ENCODE peak calls at places on chromosomes 5 and 9, in nine cellular contexts. E is caudate nucleus; S is GM19239; N is germinal center; C is stimulated activated CD4-positive, alpha-beta T cell treated with anti-CD3 and anti-CD28 coated beads, Interleukin-1b, Interleukin-23, amount 100 ng/mL, for 24 hours; F is fibroblast of gingiva; Z is AG09319; I is RWPE1; T is tibial artery. H is an unnamed sample.

GRCh38 chr5:155103164-155103563 is 89.6 kb downstream of the KIF4B start:
- DNase-seq in C (no peak), S (no peak), N (no peak), T (no peak), F (no peak), Z (no peak), E (no peak), I (no peak), H (no peak)

GRCh38 chr5:73564018-73564417 is 1.4 kb downstream of the ANKRA2 start:
- DNase-seq in E (no peak), I (no peak), T (no peak), F (no peak), N (no peak), S (no peak), Z (no peak), C (no peak), H (no peak)

GRCh38 chr9:116187570-116188170 is 34.1 kb downstream of the PAPPA start:
- DNase-seq in T (no peak), F (no peak), S (no peak), Z (no peak), N (no peak), I (no peak), E (no peak), C (no peak), H (no peak)

GRCh38 chr9:75146229-75146628 is 57.9 kb downstream of the OSTF1 start:
- DNase-seq in I (no peak), C (no peak), T (no peak), N (no peak), E (no peak), Z (no peak), S (no peak), F (peak; percentile 8), H (no peak)

GRCh38 chr5:83256091-83256775 is 178.9 kb downstream of the XRCC4 start:
- DNase-seq in Z (no peak), N (no peak), F (peak; percentile 15), T (no peak), I (peak; percentile 67), C (no peak), S (no peak), E (no peak), H (no peak)

GRCh38 chr9:2469681-2470141 is 151.9 kb upstream of the VLDLR start:
- DNase-seq in N (no peak), T (no peak), Z (no peak), I (peak; percentile 1), S (no peak), E (no peak), F (no peak), C (no peak), H (peak; percentile 5)

GRCh38 chr5:125245216-125245615 is 498.8 kb upstream of the ZNF608 start:
- DNase-seq in C (no peak), S (no peak), E (no peak), F (no peak), T (no peak), N (no peak), I (no peak), Z (no peak), H (no peak)

GRCh38 chr5:95471922-95472321 is 80.8 kb downstream of the FAM81B start:
- DNase-seq in I (no peak), E (no peak), T (no peak), Z (no peak), F (no peak), S (no peak), C (no peak), N (no peak), H (no peak)

GRCh38 chr9:84823426-84824271 is 154.1 kb downstream of the NTRK2 start:
- DNase-seq in C (no peak), Z (no peak), T (peak; percentile 68), I (peak; percentile 13), N (no peak), F (peak; percentile 14), S (peak; percentile 5), E (no peak), H (no peak)

GRCh38 chr5:146290318-146290717 is 48.3 kb upstream of the POU4F3 start:
- DNase-seq in T (no peak), E (no peak), I (no peak), C (no peak), N (no peak), F (no peak), Z (no peak), S (no peak), H (no peak)

GRCh38 chr9:16796304-16796825 is 74.1 kb downstream of the BNC2 start:
- DNase-seq in F (no peak), N (no peak), E (no peak), C (no peak), Z (no peak), I (no peak), S (no peak), T (no peak), H (no peak)

H was measured in small intestine.